ENCODE peak calls at places on chromosomes 1 and 21, in four cellular contexts. Y is dorsolateral prefrontal cortex, X is left ventricle myocardium inferior, U is fibroblast of lung. N is an unnamed sample.

GRCh38 chr1:174815036-174815435 is 184.7 kb upstream of the CACYBP start:
- DNase-seq in X (no peak), U (peak), Y (no peak), N (peak)

GRCh38 chr1:115445090-115445489 is 107.0 kb upstream of the NGF start:
- DNase-seq in X (no peak), Y (no peak), U (no peak), N (no peak)

GRCh38 chr1:206895837-206896242 is 1.4 kb upstream of the IL24 start:
- DNase-seq in Y (no peak), U (peak), X (no peak), N (no peak)

GRCh38 chr1:25711555-25712298 is 88.3 kb upstream of the SELENON start:
- DNase-seq in Y (no peak), U (peak), X (peak), N (no peak)

GRCh38 chr1:8780405-8780804 is 37.0 kb downstream of the RERE start:
- DNase-seq in Y (no peak), U (no peak), X (no peak), N (no peak)

GRCh38 chr1:230327892-230328284 is 98.2 kb downstream of the PGBD5 start:
- DNase-seq in X (no peak), U (no peak), Y (no peak), N (peak)

GRCh38 chr1:216705686-216706085 is 17.5 kb downstream of the ESRRG start:
- DNase-seq in Y (no peak), U (no peak), X (peak), N (no peak)

GRCh38 chr1:62625415-62625814 is 28.1 kb downstream of the ANGPTL3 start:
- DNase-seq in Y (no peak), U (no peak), X (no peak), N (no peak)

GRCh38 chr1:110829955-110830553 is 42.9 kb upstream of the CD53 start:
- DNase-seq in X (no peak), Y (no peak), U (peak), N (no peak)

GRCh38 chr1:202710070-202711025 is at the start of gene SYT2:
- DNase-seq in Y (no peak), U (peak), X (peak), N (no peak)

GRCh38 chr1:183757061-183757460 is 47.9 kb upstream of the RGL1 start:
- DNase-seq in U (peak), Y (no peak), X (no peak), N (peak)

GRCh38 chr1:216601427-216601751 is 121.8 kb downstream of the ESRRG start:
- DNase-seq in X (no peak), Y (no peak), U (no peak), N (no peak)

GRCh38 chr1:87091425-87091824 is 177.0 kb downstream of the HS2ST1 start:
- DNase-seq in X (no peak), U (no peak), Y (no peak), N (no peak)

GRCh38 chr1:165143437-165144065 is 213.0 kb downstream of the LMX1A start:
- DNase-seq in Y (no peak), U (no peak), X (no peak), N (no peak)

GRCh38 chr1:184929711-184930202 is 44.6 kb downstream of the NIBAN1 start:
- DNase-seq in X (no peak), U (peak), Y (no peak), N (no peak)

GRCh38 chr1:10968411-10968826 is 44.0 kb upstream of the TARDBP start:
- DNase-seq in U (no peak), Y (no peak), X (no peak), N (no peak)

GRCh38 chr1:191533254-191533653 is 625.0 kb upstream of the RGS18 start:
- DNase-seq in Y (no peak), U (no peak), X (no peak), N (no peak)

GRCh38 chr1:227926896-227927885 is 20.5 kb downstream of the WNT9A start:
- DNase-seq in X (no peak), U (no peak), Y (no peak), N (no peak)

GRCh38 chr1:36609241-36610027 is 126.7 kb upstream of the CSF3R start:
- DNase-seq in Y (peak), U (peak), X (no peak), N (peak)

GRCh38 chr1:7539772-7540175 is 231.3 kb upstream of the VAMP3 start:
- DNase-seq in U (no peak), X (no peak), Y (no peak), N (peak)

GRCh38 chr1:85344256-85344694 is 67.8 kb upstream of the BCL10 start:
- DNase-seq in U (peak), Y (no peak), X (no peak), N (peak)

GRCh38 chr1:56477164-56478111 is 101.9 kb downstream of the PLPP3 start:
- DNase-seq in U (peak), X (peak), Y (peak), N (peak)

GRCh38 chr1:28099050-28099769 is 10.8 kb upstream of the EYA3 start:
- DNase-seq in U (no peak), X (no peak), Y (no peak), N (no peak)

GRCh38 chr1:92623187-92623778 is 136.6 kb upstream of the GFI1 start:
- DNase-seq in X (no peak), U (peak), Y (no peak), N (no peak)

GRCh38 chr1:168163670-168164069 is 15.1 kb upstream of the TIPRL start:
- DNase-seq in Y (no peak), X (no peak), U (no peak), N (no peak)

GRCh38 chr1:54318415-54318814 is 87.8 kb downstream of the SSBP3 start:
- DNase-seq in U (no peak), X (no peak), Y (no peak), N (no peak)

GRCh38 chr1:172002725-172003345 is 161.5 kb downstream of the DNM3 start:
- DNase-seq in X (no peak), Y (no peak), U (peak), N (peak)

GRCh38 chr1:216665381-216665780 is 57.8 kb downstream of the ESRRG start:
- DNase-seq in U (peak), X (no peak), Y (no peak), N (no peak)

GRCh38 chr1:228902781-228903572 is 167.7 kb downstream of the RHOU start:
- DNase-seq in Y (peak), U (peak), X (peak), N (peak)

GRCh38 chr1:3625151-3625907 is 514 bp downstream of the TPRG1L start:
- DNase-seq in U (peak), Y (no peak), X (no peak), N (peak)

GRCh38 chr1:209808059-209808494 is 2.1 kb upstream of the IRF6 start:
- DNase-seq in U (peak), X (peak), Y (no peak), N (peak)

GRCh38 chr1:245377854-245378253 is 223.1 kb downstream of the KIF26B start:
- DNase-seq in U (no peak), X (no peak), Y (no peak), N (no peak)

GRCh38 chr1:43844114-43844513 is 89.5 kb upstream of the ARTN start:
- DNase-seq in X (no peak), Y (no peak), U (peak), N (no peak)

GRCh38 chr1:157739229-157739901 is 37.6 kb downstream of the FCRL2 start:
- DNase-seq in U (no peak), X (no peak), Y (no peak), N (no peak)

GRCh38 chr1:193070942-193071341 is 11.5 kb downstream of the RO60 start:
- DNase-seq in X (no peak), U (no peak), Y (no peak), N (peak)

GRCh38 chr1:193066606-193067005 is 7.2 kb downstream of the RO60 start:
- DNase-seq in X (no peak), U (no peak), Y (no peak), N (no peak)

GRCh38 chr1:193068013-193068412 is 8.6 kb downstream of the RO60 start:
- DNase-seq in U (no peak), X (no peak), Y (no peak), N (no peak)

GRCh38 chr1:193070395-193070753 is 11.0 kb downstream of the RO60 start:
- DNase-seq in X (no peak), Y (no peak), U (no peak), N (no peak)

DNA sequence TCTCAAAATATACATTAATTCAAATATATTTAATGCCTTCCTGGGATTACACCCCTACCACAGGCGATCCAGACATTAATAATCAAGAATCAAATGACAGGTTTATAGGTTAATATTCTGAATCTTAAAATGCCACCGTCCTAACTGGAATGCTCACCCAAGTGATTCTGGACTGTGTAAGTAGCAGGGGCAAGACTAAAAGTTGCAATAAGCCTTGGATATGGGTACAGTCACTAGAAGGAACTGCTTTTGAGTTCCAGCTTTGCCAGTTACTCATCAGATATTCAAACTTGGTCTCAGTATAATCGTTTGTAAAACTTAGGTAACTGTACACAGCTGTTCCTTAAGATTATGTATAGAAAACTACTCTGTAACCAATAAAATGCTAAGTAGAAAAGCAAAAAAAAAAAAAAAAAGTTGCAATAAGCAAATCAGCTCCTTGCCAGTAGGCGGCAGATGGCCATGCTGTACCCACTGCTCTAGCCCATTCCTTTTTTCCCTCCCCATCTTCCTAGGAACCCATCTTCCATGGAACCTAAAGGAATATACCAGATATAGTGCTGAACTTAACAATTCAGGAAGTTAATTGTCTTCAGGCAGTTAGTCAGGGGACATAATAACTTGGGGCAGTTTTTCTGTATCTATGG is 10.5 kb downstream of the RO60 start:
- DNase-seq in X (no peak), U (peak), Y (no peak), N (no peak)
- TF ChIP-seq CTCF in X (no peak), U (peak), Y (no peak), N (peak)

GRCh38 chr21:43810505-43811261 is 21.3 kb downstream of the RRP1 start:
- DNase-seq in Y (peak), U (peak), X (peak), N (peak)
- H3K27ac ChIP-seq in Y (no peak), U (no peak), X (no peak), N (no peak)

GRCh38 chr1:12465126-12465525 is 152.9 kb downstream of the DHRS3 start:
- DNase-seq in Y (no peak), U (no peak), X (no peak), N (no peak)
- TF ChIP-seq CTCF in Y (no peak), U (no peak), X (no peak), N (no peak)

GRCh38 chr21:28991861-28992525 is 684 bp downstream of the LTN1 start:
- DNase-seq in U (no peak), Y (no peak), X (no peak), N (no peak)
- H3K27ac ChIP-seq in U (peak), Y (peak), X (peak), N (peak)

GRCh38 chr1:201229771-201230635 is 39.4 kb downstream of the IGFN1 start:
- DNase-seq in U (peak), Y (no peak), X (no peak), N (peak)
- TF ChIP-seq CTCF in U (no peak), Y (no peak), X (no peak), N (peak)

N was measured in brain microvascular endothelial cell.